ENCODE peak calls at places on chromosomes 13 and 19, in four cellular contexts. P, H, S and E are unnamed samples.
A peak's percentile ranks its signal among the peaks of the same experiment; 100 is the strongest.

GRCh38 chr13:73174521-73175010 is 115.8 kb downstream of the KLF5 start:
- DNase-seq in P (no peak), S (no peak), H (no peak), E (no peak)

GRCh38 chr19:11296264-11296663 is 304 bp downstream of the TSPAN16 start:
- DNase-seq in H (no peak), S (no peak), P (no peak), E (peak; percentile 83)

GRCh38 chr19:2478324-2478755 is 2.4 kb downstream of the GADD45B start:
- DNase-seq in S (peak; percentile 41), H (peak; percentile 58), P (peak; percentile 73), E (peak; percentile 79)

GRCh38 chr19:28508666-28509065 is 704.3 kb downstream of the UQCRFS1 start:
- DNase-seq in S (no peak), P (no peak), H (no peak), E (no peak)

GRCh38 chr19:6519289-6519688 is 11.5 kb upstream of the TNFSF9 start:
- DNase-seq in P (no peak), S (no peak), H (no peak), E (peak; percentile 77)

GRCh38 chr19:29576043-29576442 is 30.0 kb upstream of the POP4 start:
- DNase-seq in P (no peak), H (no peak), S (no peak), E (no peak)

GRCh38 chr13:111034811-111035210 is 80.3 kb upstream of the ARHGEF7 start:
- DNase-seq in P (no peak), H (no peak), S (no peak), E (no peak)

GRCh38 chr13:80962855-80963254 is 621.9 kb upstream of the SPRY2 start:
- DNase-seq in H (no peak), S (no peak), P (no peak), E (peak; percentile 61)

GRCh38 chr13:109357751-109358150 is 428.6 kb downstream of the IRS2 start:
- DNase-seq in H (no peak), P (no peak), S (no peak), E (no peak)

GRCh38 chr19:896434-896833 is 3.1 kb downstream of the RNU6-9 start:
- DNase-seq in P (no peak), H (no peak), S (no peak), E (no peak)

GRCh38 chr13:106520205-106521004 is 15.1 kb downstream of the EFNB2 start:
- DNase-seq in S (no peak), P (no peak), H (no peak), E (peak; percentile 24)

GRCh38 chr19:14672043-14672872 is 2.4 kb downstream of the ADGRE3 start:
- DNase-seq in P (no peak), S (no peak), H (no peak), E (no peak)

GRCh38 chr19:45168767-45169351 is 8.1 kb upstream of the NKPD1 start:
- DNase-seq in H (no peak), S (no peak), P (no peak), E (no peak)
- TF ChIP-seq CTCF in H (no peak), S (no peak), P (no peak), E (no peak)

GRCh38 chr19:41577833-41578232 is 1.9 kb downstream of the CEACAM21 start:
- DNase-seq in H (no peak), P (no peak), S (no peak), E (no peak)
- H3K36me3 ChIP-seq in H (peaks cover 42% of the 10 kb centered on the region), P (no peaks in the 10 kb centered on the region), S (no peaks in the 10 kb centered on the region), E (no peaks in the 10 kb centered on the region)

GRCh38 chr13:48528720-48529119 is 4.2 kb downstream of the RCBTB2 start:
- DNase-seq in P (no peak), S (no peak), H (no peak), E (no peak)
- H3K4me1 ChIP-seq in P (peaks cover 28% of the 10 kb centered on the region), S (peaks cover 10% of the 10 kb centered on the region), H (peaks cover 10% of the 10 kb centered on the region), E (peaks cover 4% of the 10 kb centered on the region)

DNA sequence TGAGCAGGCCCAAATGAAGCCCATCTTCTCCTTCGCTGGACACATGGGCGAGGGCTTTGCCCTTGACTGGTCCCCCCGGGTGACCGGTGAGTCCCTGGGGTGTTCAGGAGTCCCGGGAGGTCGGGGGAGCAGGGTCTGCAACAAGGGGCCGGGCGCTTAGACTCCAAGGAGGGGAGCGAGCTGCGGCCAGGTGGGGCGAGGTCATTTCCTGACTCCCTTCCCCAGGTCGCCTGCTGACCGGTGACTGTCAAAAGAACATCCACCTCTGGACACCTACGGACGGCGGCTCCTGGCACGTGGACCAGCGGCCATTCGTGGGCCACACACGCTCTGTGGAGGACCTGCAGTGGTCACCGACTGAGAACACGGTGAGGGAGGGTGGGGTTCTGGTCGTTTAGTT is 4.7 kb downstream of the GRWD1 start:
- DNase-seq in H (no peak), P (no peak), S (no peak), E (no peak)
- TF ChIP-seq CTCF in H (no peak), P (no peak), S (no peak), E (no peak)

GRCh38 chr13:23288995-23289394 is 108.2 kb downstream of the SGCG start:
- DNase-seq in P (no peak), S (no peak), H (no peak), E (no peak)
- H3K36me3 ChIP-seq in P (no peaks in the 10 kb centered on the region), S (no peaks in the 10 kb centered on the region), H (no peaks in the 10 kb centered on the region), E (no peaks in the 10 kb centered on the region)

GRCh38 chr19:38684078-38684861 is 36.8 kb downstream of the ACTN4 start:
- DNase-seq in H (no peak), P (no peak), S (no peak), E (peak; percentile 94)

GRCh38 chr19:38684862-38685665 is 37.6 kb downstream of the ACTN4 start:
- DNase-seq in S (no peak), P (no peak), H (no peak), E (no peak)

GRCh38 chr19:38686530-38686888 is 39.1 kb downstream of the ACTN4 start:
- DNase-seq in P (no peak), S (no peak), H (peak; percentile 45), E (no peak)

GRCh38 chr19:38687837-38688378 is 40.5 kb downstream of the ACTN4 start:
- DNase-seq in S (no peak), P (no peak), H (no peak), E (no peak)

GRCh38 chr19:38685666-38686529 is 38.4 kb downstream of the ACTN4 start:
- DNase-seq in S (no peak), P (no peak), H (no peak), E (peak; percentile 52)
- H3K4me1 ChIP-seq in S (peaks cover 9% of the 10 kb centered on the region), P (peaks cover 87% of the 10 kb centered on the region), H (peaks cover 37% of the 10 kb centered on the region), E (peaks cover 43% of the 10 kb centered on the region)

DNA sequence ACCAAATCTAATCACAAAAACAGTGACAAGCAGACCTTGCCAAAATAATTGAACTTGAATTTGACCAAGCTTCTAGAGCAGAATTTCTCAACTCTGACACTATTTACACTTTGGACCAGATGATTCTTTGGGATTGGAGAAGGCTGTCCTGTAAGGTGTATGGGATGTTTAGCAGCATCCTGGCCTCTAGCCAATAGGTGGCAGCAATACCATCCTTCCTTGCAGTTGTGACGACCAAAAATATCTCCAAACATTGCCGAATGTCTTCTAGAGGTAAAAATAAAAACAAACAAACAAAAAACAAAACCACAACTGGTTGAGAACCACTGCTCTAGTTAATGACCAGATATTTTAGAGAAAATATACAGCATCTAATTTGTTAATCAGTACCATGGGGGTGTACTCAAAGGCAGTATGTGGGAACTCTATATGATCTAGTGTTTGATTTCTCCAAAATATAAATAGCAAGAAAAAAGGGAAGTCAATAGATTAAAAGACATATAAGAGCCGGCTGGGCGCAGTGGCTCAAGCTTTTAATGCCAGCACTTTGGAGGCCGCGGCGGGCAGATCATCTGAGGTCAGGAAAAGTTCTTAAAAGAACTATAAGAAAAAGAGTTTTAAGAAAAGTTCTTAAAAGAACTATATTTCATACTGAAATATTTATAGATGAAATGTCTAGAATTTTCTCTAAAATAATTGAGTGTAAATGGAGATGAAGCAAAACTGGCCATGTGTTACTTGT is 60.9 kb upstream of the ZNF527 start:
- DNase-seq in H (peak; percentile 37), P (no peak), S (no peak), E (no peak)
- TF ChIP-seq CTCF in H (peak; percentile 53), P (no peak), S (peak; percentile 55), E (no peak)

GRCh38 chr19:5237939-5238480 is 102.6 kb downstream of the PTPRS start:
- DNase-seq in P (no peak), S (no peak), H (no peak), E (no peak)

GRCh38 chr19:5238700-5239099 is 101.9 kb downstream of the PTPRS start:
- DNase-seq in S (no peak), H (no peak), P (no peak), E (no peak)

GRCh38 chr19:5240011-5240410 is 100.6 kb downstream of the PTPRS start:
- DNase-seq in H (no peak), P (no peak), S (no peak), E (no peak)

GRCh38 chr19:5235458-5236219 is 105.0 kb downstream of the PTPRS start:
- DNase-seq in S (no peak), P (no peak), H (no peak), E (no peak)

GRCh38 chr19:5237190-5237780 is 103.3 kb downstream of the PTPRS start:
- DNase-seq in P (no peak), H (no peak), S (no peak), E (no peak)
- H3K36me3 ChIP-seq in P (no peaks in the 10 kb centered on the region), H (no peaks in the 10 kb centered on the region), S (peaks cover 21% of the 10 kb centered on the region), E (peaks cover 5% of the 10 kb centered on the region)

GRCh38 chr19:57053401-57053800 is 66.4 kb upstream of the USP29 start:
- DNase-seq in S (no peak), P (no peak), H (no peak), E (no peak)

GRCh38 chr19:57055956-57056355 is 63.8 kb upstream of the USP29 start:
- DNase-seq in S (no peak), P (no peak), H (no peak), E (no peak)

GRCh38 chr19:57063070-57063469 is 56.7 kb upstream of the USP29 start:
- DNase-seq in S (no peak), H (no peak), P (no peak), E (no peak)

GRCh38 chr19:57056972-57057371 is 62.8 kb upstream of the USP29 start:
- DNase-seq in H (no peak), P (peak; percentile 79), S (no peak), E (peak; percentile 50)

DNA sequence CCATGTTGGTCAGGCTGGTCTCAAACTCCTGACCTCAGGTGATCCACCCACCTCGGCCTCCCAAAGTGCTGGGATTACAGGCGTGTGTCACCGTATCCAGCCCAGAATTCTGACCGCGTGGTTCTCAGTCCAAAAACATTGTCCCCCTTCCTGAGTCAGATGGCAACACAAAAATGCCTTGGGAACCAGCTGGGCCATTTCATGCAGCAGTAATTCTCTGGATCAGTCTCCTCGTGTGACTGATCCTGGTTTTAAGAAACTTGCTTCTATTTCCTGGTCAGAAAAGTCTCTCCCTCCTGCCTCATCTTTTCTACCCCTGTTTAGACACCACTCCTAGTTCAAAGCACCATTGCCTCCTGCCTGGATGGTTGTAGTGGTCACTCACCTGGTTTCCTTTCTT is 60.9 kb upstream of the USP29 start:
- DNase-seq in H (no peak), S (no peak), P (no peak), E (no peak)
- H3K4me1 ChIP-seq in H (no peaks in the 10 kb centered on the region), S (no peaks in the 10 kb centered on the region), P (no peaks in the 10 kb centered on the region), E (no peaks in the 10 kb centered on the region)